ENCODE peak calls at places on chromosomes 12 and 14, in eight cellular contexts. J is left ventricle myocardium inferior, M is kidney epithelial cell, A is GM04504, V is natural killer cell, U is fibroblast of mammary gland, O is GM19239, E is H54. D is an unnamed sample.

GRCh38 chr14:58151264-58151700 is 731 bp downstream of the ARMH4 start:
- DNase-seq in J (no peak), M (no peak), A (no peak), V (no peak), U (peak; percentile 7), O (no peak), E (no peak), D (peak; percentile 85)

GRCh38 chr14:23827100-23827892 is 126.3 kb upstream of the DHRS4 start:
- DNase-seq in J (no peak), M (no peak), A (no peak), V (no peak), U (no peak), O (no peak), E (no peak), D (no peak)

GRCh38 chr14:99809864-99810854 is 16.9 kb downstream of the EML1 start:
- DNase-seq in J (peak; percentile 52), M (no peak), A (no peak), V (no peak), U (no peak), O (no peak), E (no peak), D (no peak)

GRCh38 chr14:81400202-81400678 is at the start of gene STON2:
- DNase-seq in J (no peak), M (peak; percentile 72), A (no peak), V (no peak), U (peak; percentile 96), O (no peak), E (peak; percentile 4), D (no peak)

GRCh38 chr12:132873724-132874123 is 13.7 kb downstream of the CHFR start:
- DNase-seq in J (no peak), M (no peak), A (no peak), V (no peak), U (no peak), O (no peak), E (no peak), D (no peak)

GRCh38 chr12:8078400-8078799 is 3.7 kb upstream of the NECAP1 start:
- DNase-seq in J (no peak), M (no peak), A (no peak), V (no peak), U (peak; percentile 78), O (no peak), E (no peak), D (peak; percentile 78)

GRCh38 chr14:51398898-51399297 is 158.9 kb downstream of the TMX1 start:
- DNase-seq in J (no peak), M (peak; percentile 72), A (peak; percentile 66), V (no peak), U (peak; percentile 98), O (no peak), E (peak; percentile 12), D (no peak)

GRCh38 chr12:131684015-131684725 is 26.7 kb upstream of the SFSWAP start:
- DNase-seq in J (no peak), M (no peak), A (no peak), V (no peak), U (no peak), O (no peak), E (no peak), D (no peak)

GRCh38 chr12:51517800-51518199 is 73.2 kb upstream of the SCN8A start:
- DNase-seq in J (no peak), M (no peak), A (no peak), V (no peak), U (no peak), O (no peak), E (no peak), D (no peak)

GRCh38 chr14:35849122-35849521 is 23.0 kb downstream of the BRMS1L start:
- DNase-seq in J (no peak), M (no peak), A (no peak), V (no peak), U (no peak), O (no peak), E (no peak), D (no peak)

GRCh38 chr12:95118788-95119179 is 45.4 kb upstream of the NR2C1 start:
- DNase-seq in J (no peak), M (no peak), A (no peak), V (no peak), U (peak; percentile 19), O (no peak), E (no peak), D (no peak)

GRCh38 chr14:93011650-93012317 is 88.8 kb downstream of the CHGA start:
- DNase-seq in J (no peak), M (no peak), A (no peak), V (no peak), U (no peak), O (no peak), E (no peak), D (no peak)

GRCh38 chr12:118166946-118167345 is 31.0 kb downstream of the PEBP1 start:
- DNase-seq in J (no peak), M (no peak), A (no peak), V (no peak), U (no peak), O (peak; percentile 62), E (no peak), D (no peak)

GRCh38 chr14:69539631-69540410 is 34.9 kb downstream of the CCDC177 start:
- DNase-seq in J (no peak), M (no peak), A (peak; percentile 35), V (no peak), U (peak; percentile 93), O (no peak), E (no peak), D (no peak)

GRCh38 chr14:99720941-99721791 is 37.1 kb downstream of the CYP46A1 start:
- DNase-seq in J (no peak), M (no peak), A (no peak), V (peak; percentile 6), U (no peak), O (no peak), E (no peak), D (no peak)

GRCh38 chr14:70955543-70956480 is 48.6 kb downstream of the PCNX1 start:
- DNase-seq in J (no peak), M (no peak), A (peak; percentile 19), V (no peak), U (peak; percentile 55), O (no peak), E (no peak), D (peak; percentile 28)

GRCh38 chr12:101928556-101928955 is 51.2 kb downstream of the DRAM1 start:
- DNase-seq in J (no peak), M (no peak), A (no peak), V (no peak), U (no peak), O (no peak), E (no peak), D (no peak)

GRCh38 chr12:78403681-78404080 is 460.9 kb upstream of the SYT1 start:
- DNase-seq in J (no peak), M (peak; percentile 34), A (no peak), V (no peak), U (peak; percentile 84), O (no peak), E (peak; percentile 7), D (no peak)

GRCh38 chr14:59484611-59485174 is 376 bp downstream of the JKAMP start:
- DNase-seq in J (no peak), M (no peak), A (no peak), V (no peak), U (peak; percentile 37), O (no peak), E (peak; percentile 9), D (no peak)

GRCh38 chr14:68949236-68949965 is 29.7 kb downstream of the ACTN1 start:
- DNase-seq in J (no peak), M (no peak), A (no peak), V (no peak), U (peak; percentile 41), O (no peak), E (no peak), D (no peak)

GRCh38 chr12:110270125-110270962 is 10.7 kb upstream of the ATP2A2 start:
- DNase-seq in J (peak; percentile 55), M (no peak), A (peak; percentile 39), V (no peak), U (peak; percentile 81), O (no peak), E (no peak), D (peak; percentile 86)

GRCh38 chr14:94132285-94132887 is 3.0 kb upstream of the IFI27L2 start:
- DNase-seq in J (no peak), M (no peak), A (peak; percentile 32), V (no peak), U (peak; percentile 75), O (no peak), E (no peak), D (peak; percentile 82)

GRCh38 chr12:93671044-93671443 is 6.1 kb upstream of the CRADD start:
- DNase-seq in J (no peak), M (no peak), A (no peak), V (no peak), U (no peak), O (no peak), E (no peak), D (no peak)

GRCh38 chr12:1837541-1838206 is 17.3 kb downstream of the LRTM2 start:
- DNase-seq in J (no peak), M (no peak), A (no peak), V (no peak), U (no peak), O (no peak), E (peak; percentile 73), D (peak; percentile 43)

GRCh38 chr14:88614218-88614907 is 51.5 kb downstream of the ZC3H14 start:
- DNase-seq in J (no peak), M (no peak), A (peak; percentile 19), V (no peak), U (peak; percentile 71), O (no peak), E (no peak), D (no peak)

GRCh38 chr14:106841701-106842100 is 1315.3 kb downstream of the TMEM121 start:
- DNase-seq in J (no peak), M (peak; percentile 19), A (no peak), V (no peak), U (no peak), O (no peak), E (no peak), D (no peak)

GRCh38 chr12:57625261-57626032 is 7.6 kb downstream of the B4GALNT1 start:
- DNase-seq in J (no peak), M (no peak), A (no peak), V (no peak), U (no peak), O (no peak), E (no peak), D (no peak)

GRCh38 chr14:71891970-71892369 is 40.3 kb upstream of the RGS6 start:
- DNase-seq in J (no peak), M (no peak), A (no peak), V (no peak), U (no peak), O (no peak), E (no peak), D (no peak)

GRCh38 chr14:94385553-94386057 is 2.8 kb downstream of the SERPINA1 start:
- DNase-seq in J (no peak), M (no peak), A (no peak), V (no peak), U (no peak), O (no peak), E (no peak), D (peak; percentile 63)

GRCh38 chr12:46230985-46231384 is 37.9 kb downstream of the SLC38A1 start:
- DNase-seq in J (no peak), M (no peak), A (no peak), V (no peak), U (no peak), O (no peak), E (no peak), D (no peak)

GRCh38 chr12:76422878-76423438 is 74.7 kb upstream of the BBS10 start:
- DNase-seq in J (no peak), M (no peak), A (no peak), V (no peak), U (peak; percentile 39), O (no peak), E (peak; percentile 6), D (no peak)

GRCh38 chr12:4031703-4032291 is 158.6 kb upstream of the PARP11 start:
- DNase-seq in J (peak; percentile 20), M (no peak), A (no peak), V (no peak), U (peak; percentile 79), O (no peak), E (no peak), D (no peak)

GRCh38 chr14:61876362-61877049 is 114.3 kb downstream of the SNAPC1 start:
- DNase-seq in J (no peak), M (no peak), A (no peak), V (no peak), U (no peak), O (no peak), E (no peak), D (peak; percentile 51)

GRCh38 chr14:61147369-61147897 is 133.7 kb downstream of the TMEM30B start:
- DNase-seq in J (no peak), M (no peak), A (no peak), V (no peak), U (peak; percentile 24), O (no peak), E (no peak), D (peak; percentile 64)

D was measured in left kidney.